ENCODE peak calls at places on chromosomes 16 and 17, in seven cellular contexts. P, S, T, W, M, Q and A are unnamed samples.

GRCh38 chr17:13518271-13519000 is 83.3 kb downstream of the HS3ST3A1 start:
- DNase-seq in M (no peak), S (no peak), T (no peak), Q (no peak), P (no peak), W (no peak), A (no peak)

GRCh38 chr16:58047557-58048348 is 22.2 kb downstream of the MMP15 start:
- DNase-seq in S (no peak), W (no peak), M (no peak), P (no peak), T (no peak), Q (no peak), A (no peak)

GRCh38 chr16:4778050-4778392 is 10.1 kb downstream of the SEPTIN12 start:
- DNase-seq in M (no peak), W (no peak), Q (no peak), T (no peak), P (no peak), S (no peak), A (no peak)

GRCh38 chr16:2206780-2207433 is 1.7 kb downstream of the MLST8 start:
- DNase-seq in Q (no peak), P (no peak), S (no peak), M (no peak), T (no peak), W (no peak), A (no peak)

GRCh38 chr17:78779848-78780247 is 2.2 kb downstream of the CYTH1 start:
- DNase-seq in M (no peak), P (no peak), Q (peak; percentile 48), W (no peak), T (peak; percentile 52), S (no peak), A (no peak)

GRCh38 chr16:11249233-11250061 is 6.6 kb downstream of the SOCS1 start:
- DNase-seq in T (no peak), M (no peak), W (no peak), Q (no peak), S (no peak), P (no peak), A (no peak)

GRCh38 chr16:23302045-23302956 is at the start of gene SCNN1B:
- DNase-seq in P (no peak), Q (no peak), T (no peak), M (no peak), W (no peak), S (no peak), A (no peak)

GRCh38 chr16:66469932-66470546 is 42.9 kb downstream of the BEAN1 start:
- DNase-seq in T (no peak), Q (no peak), P (no peak), M (no peak), W (no peak), S (no peak), A (no peak)

GRCh38 chr16:22217890-22218730 is 12.0 kb downstream of the EEF2K start:
- DNase-seq in P (no peak), Q (no peak), T (no peak), S (no peak), M (no peak), W (no peak), A (no peak)

GRCh38 chr17:32266389-32267269 is 997 bp downstream of the RHBDL3 start:
- DNase-seq in P (no peak), M (no peak), W (no peak), S (no peak), Q (no peak), T (no peak), A (no peak)

GRCh38 chr16:68093816-68094613 is 8.8 kb downstream of the NFATC3 start:
- DNase-seq in P (no peak), S (no peak), T (no peak), M (no peak), Q (no peak), W (no peak), A (no peak)

GRCh38 chr16:58608601-58609136 is 21.0 kb downstream of the CNOT1 start:
- DNase-seq in P (no peak), M (no peak), T (no peak), S (no peak), Q (no peak), W (no peak), A (no peak)

GRCh38 chr16:10876799-10877341 is at the start of gene CIITA:
- DNase-seq in M (peak; percentile 20), T (peak; percentile 29), W (peak; percentile 52), Q (no peak), S (no peak), P (peak; percentile 91), A (no peak)

GRCh38 chr17:3982541-3983017 is 18.3 kb upstream of the ATP2A3 start:
- DNase-seq in Q (no peak), M (no peak), W (no peak), T (no peak), P (no peak), S (no peak), A (no peak)

GRCh38 chr16:85245307-85246172 is 133.3 kb upstream of the CIBAR2 start:
- DNase-seq in M (peak; percentile 52), P (peak; percentile 62), S (no peak), Q (peak; percentile 28), W (peak; percentile 61), T (no peak), A (no peak)

GRCh38 chr17:17411692-17412091 is 65.1 kb upstream of the MED9 start:
- DNase-seq in P (no peak), T (no peak), S (no peak), W (no peak), M (no peak), Q (no peak), A (no peak)

GRCh38 chr16:14549789-14550153 is 80.3 kb downstream of the PARN start:
- DNase-seq in Q (no peak), P (no peak), T (no peak), M (no peak), W (no peak), S (no peak), A (no peak)

GRCh38 chr16:56005958-56006357 is 130.8 kb upstream of the CES5A start:
- DNase-seq in Q (no peak), P (no peak), W (no peak), T (no peak), S (no peak), M (no peak), A (no peak)

GRCh38 chr16:87723224-87723619 is 42.6 kb downstream of the KLHDC4 start:
- DNase-seq in W (no peak), T (no peak), M (no peak), Q (no peak), S (peak; percentile 44), P (peak; percentile 44), A (peak; percentile 56)

GRCh38 chr16:80176114-80176513 is 364.7 kb upstream of the DYNLRB2 start:
- DNase-seq in Q (no peak), M (no peak), T (no peak), P (no peak), S (no peak), W (no peak), A (no peak)

GRCh38 chr17:4747847-4748246 is 8.1 kb upstream of the CXCL16 start:
- DNase-seq in P (no peak), M (no peak), S (no peak), Q (no peak), T (no peak), W (no peak), A (no peak)

GRCh38 chr17:57309479-57309878 is 53.2 kb downstream of the MSI2 start:
- DNase-seq in Q (no peak), S (no peak), W (no peak), M (no peak), T (no peak), P (no peak), A (no peak)

GRCh38 chr16:28863929-28864886 is 565 bp downstream of the SH2B1 start:
- DNase-seq in S (no peak), P (no peak), W (no peak), Q (peak; percentile 13), T (no peak), M (no peak), A (no peak)

GRCh38 chr16:53822936-53823529 is 119.1 kb downstream of the FTO start:
- DNase-seq in M (no peak), T (no peak), W (no peak), S (no peak), P (peak; percentile 76), Q (no peak), A (no peak)